ENCODE peak calls at places on chromosomes 11 and 22, in five cellular contexts. C is Daoy, I is hepatic stellate cell, G is HCT116, R is AG04450. A is an unnamed sample.

GRCh38 chr11:76978818-76979217 is 55.4 kb upstream of the B3GNT6 start:
- DNase-seq in G (no peak), R (no peak), I (no peak), C (no peak), A (no peak)

GRCh38 chr11:108906329-108906728 is 241.5 kb downstream of the DDX10 start:
- DNase-seq in G (no peak), R (no peak), C (peak), I (no peak), A (peak)

GRCh38 chr22:39264344-39265116 is 19.7 kb upstream of the PDGFB start:
- DNase-seq in R (no peak), C (no peak), I (no peak), G (no peak), A (no peak)

GRCh38 chr11:75031771-75032549 is 43.2 kb downstream of the NEU3 start:
- DNase-seq in R (peak), I (peak), G (peak), C (peak), A (peak)

GRCh38 chr11:65503606-65503922 is 4.7 kb downstream of the MALAT1 start:
- DNase-seq in C (no peak), R (no peak), I (no peak), G (no peak), A (no peak)

GRCh38 chr22:46970411-46971123 is 208.1 kb downstream of the TBC1D22A start:
- DNase-seq in G (no peak), C (no peak), I (no peak), R (no peak), A (no peak)

GRCh38 chr11:70402685-70403084 is 4.4 kb downstream of the CTTN start:
- DNase-seq in C (no peak), G (no peak), I (no peak), R (no peak), A (no peak)

GRCh38 chr22:37292641-37293040 is 10.3 kb downstream of the CYTH4 start:
- DNase-seq in R (no peak), G (no peak), I (no peak), C (no peak), A (no peak)

GRCh38 chr11:126585388-126586302 is 230.2 kb downstream of the ST3GAL4 start:
- DNase-seq in C (peak), R (peak), G (no peak), I (peak), A (peak)

GRCh38 chr11:65560555-65561418 is 2.6 kb upstream of the LTBP3 start:
- DNase-seq in G (no peak), R (no peak), C (peak), I (peak), A (no peak)

GRCh38 chr11:19049351-19049750 is 11.2 kb downstream of the MRGPRX2 start:
- DNase-seq in R (no peak), C (no peak), G (no peak), I (no peak), A (no peak)

GRCh38 chr22:21972293-21972779 is 10.3 kb downstream of the TOP3B start:
- DNase-seq in R (no peak), I (peak), C (peak), G (no peak), A (peak)

GRCh38 chr22:19630614-19631013 is 83.7 kb upstream of the SEPTIN5 start:
- DNase-seq in R (no peak), I (no peak), C (no peak), G (no peak), A (no peak)

GRCh38 chr22:50627914-50628542 is at the start of gene ARSA:
- DNase-seq in R (peak), C (peak), G (no peak), I (peak), A (peak)

A was measured in AG20443.